ENCODE peak calls at places on chromosomes 6 and 20, in eight cellular contexts. One of them, this sample, is unnamed.

GRCh38 chr6:27332692-27333641 is 20.9 kb upstream of the POM121L2 start:
- DNase-seq in iris pigment epithelial cell: peak
- DNase-seq in T follicular helper cell: peak
- DNase-seq in endothelial cell: peak
- DNase-seq in SW 1271: no peak
- DNase-seq in HuH-7: peak
- DNase-seq in MV-4-11: no peak
- DNase-seq in HAP-1: peak
- DNase-seq in this sample: no peak

GRCh38 chr6:92777146-92777740 is 642.1 kb downstream of the EPHA7 start:
- DNase-seq in iris pigment epithelial cell: peak
- DNase-seq in HAP-1: no peak
- DNase-seq in SW 1271: no peak
- DNase-seq in HuH-7: peak
- DNase-seq in T follicular helper cell: no peak
- DNase-seq in endothelial cell: no peak
- DNase-seq in MV-4-11: peak
- DNase-seq in this sample: no peak

GRCh38 chr6:143164565-143165105 is 103.9 kb downstream of the AIG1 start:
- DNase-seq in endothelial cell: no peak
- DNase-seq in T follicular helper cell: no peak
- DNase-seq in SW 1271: no peak
- DNase-seq in HuH-7: no peak
- DNase-seq in iris pigment epithelial cell: peak
- DNase-seq in HAP-1: no peak
- DNase-seq in MV-4-11: peak
- DNase-seq in this sample: no peak

GRCh38 chr6:84596488-84596887 is 167.9 kb downstream of the TBX18 start:
- DNase-seq in iris pigment epithelial cell: no peak
- DNase-seq in SW 1271: no peak
- DNase-seq in HuH-7: no peak
- DNase-seq in HAP-1: no peak
- DNase-seq in endothelial cell: no peak
- DNase-seq in T follicular helper cell: no peak
- DNase-seq in MV-4-11: no peak
- DNase-seq in this sample: no peak

GRCh38 chr20:49482621-49483017 is at the start of gene KCNB1:
- DNase-seq in iris pigment epithelial cell: peak
- DNase-seq in SW 1271: no peak
- DNase-seq in HuH-7: peak
- DNase-seq in HAP-1: peak
- DNase-seq in MV-4-11: no peak
- DNase-seq in T follicular helper cell: peak
- DNase-seq in endothelial cell: peak
- DNase-seq in this sample: peak

GRCh38 chr20:24782801-24783630 is 166.1 kb upstream of the CST7 start:
- DNase-seq in HuH-7: peak
- DNase-seq in HAP-1: no peak
- DNase-seq in endothelial cell: peak
- DNase-seq in SW 1271: no peak
- DNase-seq in MV-4-11: no peak
- DNase-seq in iris pigment epithelial cell: no peak
- DNase-seq in T follicular helper cell: no peak
- DNase-seq in this sample: no peak

GRCh38 chr6:13554929-13555333 is 19.5 kb upstream of the SIRT5 start:
- DNase-seq in endothelial cell: peak
- DNase-seq in T follicular helper cell: no peak
- DNase-seq in MV-4-11: no peak
- DNase-seq in HAP-1: no peak
- DNase-seq in SW 1271: no peak
- DNase-seq in HuH-7: no peak
- DNase-seq in iris pigment epithelial cell: no peak
- DNase-seq in this sample: no peak

GRCh38 chr20:59010995-59011873 is 4.2 kb upstream of the CTSZ start:
- DNase-seq in endothelial cell: peak
- DNase-seq in SW 1271: no peak
- DNase-seq in HAP-1: peak
- DNase-seq in T follicular helper cell: no peak
- DNase-seq in iris pigment epithelial cell: peak
- DNase-seq in MV-4-11: peak
- DNase-seq in HuH-7: no peak
- DNase-seq in this sample: peak

GRCh38 chr6:33857301-33858052 is 53.7 kb upstream of the MLN start:
- DNase-seq in HuH-7: no peak
- DNase-seq in T follicular helper cell: no peak
- DNase-seq in MV-4-11: no peak
- DNase-seq in SW 1271: no peak
- DNase-seq in endothelial cell: no peak
- DNase-seq in HAP-1: no peak
- DNase-seq in iris pigment epithelial cell: no peak
- DNase-seq in this sample: no peak

GRCh38 chr6:45305546-45305945 is 22.6 kb upstream of the RUNX2 start:
- DNase-seq in SW 1271: no peak
- DNase-seq in endothelial cell: no peak
- DNase-seq in HuH-7: no peak
- DNase-seq in T follicular helper cell: no peak
- DNase-seq in MV-4-11: no peak
- DNase-seq in iris pigment epithelial cell: peak
- DNase-seq in HAP-1: no peak
- DNase-seq in this sample: no peak

GRCh38 chr20:49909499-49910339 is 5.6 kb downstream of the SPATA2 start:
- DNase-seq in iris pigment epithelial cell: no peak
- DNase-seq in HuH-7: peak
- DNase-seq in SW 1271: no peak
- DNase-seq in MV-4-11: no peak
- DNase-seq in T follicular helper cell: no peak
- DNase-seq in HAP-1: peak
- DNase-seq in endothelial cell: peak
- DNase-seq in this sample: peak

GRCh38 chr6:14382381-14383236 is 265.0 kb downstream of the CD83 start:
- DNase-seq in T follicular helper cell: no peak
- DNase-seq in endothelial cell: no peak
- DNase-seq in HuH-7: no peak
- DNase-seq in SW 1271: no peak
- DNase-seq in iris pigment epithelial cell: no peak
- DNase-seq in HAP-1: no peak
- DNase-seq in MV-4-11: no peak
- DNase-seq in this sample: no peak

GRCh38 chr6:169106176-169106575 is 147.5 kb downstream of the THBS2 start:
- DNase-seq in MV-4-11: no peak
- DNase-seq in endothelial cell: no peak
- DNase-seq in iris pigment epithelial cell: peak
- DNase-seq in HAP-1: no peak
- DNase-seq in HuH-7: no peak
- DNase-seq in SW 1271: no peak
- DNase-seq in T follicular helper cell: no peak
- DNase-seq in this sample: no peak

GRCh38 chr6:160388922-160389321 is 40.7 kb downstream of the SLC22A3 start:
- DNase-seq in MV-4-11: no peak
- DNase-seq in endothelial cell: no peak
- DNase-seq in iris pigment epithelial cell: peak
- DNase-seq in HuH-7: no peak
- DNase-seq in HAP-1: no peak
- DNase-seq in T follicular helper cell: no peak
- DNase-seq in SW 1271: no peak
- DNase-seq in this sample: no peak

GRCh38 chr6:3131695-3132094 is 13.2 kb downstream of the BPHL start:
- DNase-seq in iris pigment epithelial cell: no peak
- DNase-seq in endothelial cell: no peak
- DNase-seq in HuH-7: no peak
- DNase-seq in MV-4-11: no peak
- DNase-seq in HAP-1: no peak
- DNase-seq in SW 1271: no peak
- DNase-seq in T follicular helper cell: no peak
- DNase-seq in this sample: no peak

GRCh38 chr20:4894409-4894808 is 106.9 kb downstream of the SLC23A2 start:
- DNase-seq in iris pigment epithelial cell: no peak
- DNase-seq in MV-4-11: no peak
- DNase-seq in SW 1271: no peak
- DNase-seq in T follicular helper cell: no peak
- DNase-seq in HuH-7: no peak
- DNase-seq in endothelial cell: no peak
- DNase-seq in HAP-1: no peak
- DNase-seq in this sample: no peak

GRCh38 chr20:21246143-21246542 is 57.0 kb upstream of the XRN2 start:
- DNase-seq in HuH-7: no peak
- DNase-seq in endothelial cell: no peak
- DNase-seq in iris pigment epithelial cell: no peak
- DNase-seq in MV-4-11: no peak
- DNase-seq in HAP-1: no peak
- DNase-seq in T follicular helper cell: no peak
- DNase-seq in SW 1271: no peak
- DNase-seq in this sample: no peak

GRCh38 chr6:155415953-155416352 is 39.7 kb downstream of the NOX3 start:
- DNase-seq in SW 1271: no peak
- DNase-seq in iris pigment epithelial cell: no peak
- DNase-seq in T follicular helper cell: no peak
- DNase-seq in endothelial cell: no peak
- DNase-seq in HuH-7: no peak
- DNase-seq in MV-4-11: no peak
- DNase-seq in HAP-1: no peak
- DNase-seq in this sample: no peak

GRCh38 chr6:125363360-125364121 is 61.8 kb upstream of the HDDC2 start:
- DNase-seq in SW 1271: no peak
- DNase-seq in iris pigment epithelial cell: peak
- DNase-seq in MV-4-11: no peak
- DNase-seq in HAP-1: peak
- DNase-seq in HuH-7: peak
- DNase-seq in endothelial cell: peak
- DNase-seq in T follicular helper cell: no peak
- DNase-seq in this sample: peak

GRCh38 chr6:140427842-140428241 is 1053.4 kb upstream of the CITED2 start:
- DNase-seq in endothelial cell: no peak
- DNase-seq in MV-4-11: no peak
- DNase-seq in SW 1271: no peak
- DNase-seq in HAP-1: no peak
- DNase-seq in HuH-7: no peak
- DNase-seq in iris pigment epithelial cell: no peak
- DNase-seq in T follicular helper cell: no peak
- DNase-seq in this sample: no peak

GRCh38 chr6:29926081-29926794 is 16.1 kb upstream of the HLA-A start:
- DNase-seq in endothelial cell: peak
- DNase-seq in iris pigment epithelial cell: peak
- DNase-seq in MV-4-11: no peak
- DNase-seq in HuH-7: no peak
- DNase-seq in SW 1271: no peak
- DNase-seq in T follicular helper cell: no peak
- DNase-seq in HAP-1: no peak
- DNase-seq in this sample: no peak

GRCh38 chr6:4913705-4914411 is 90.0 kb downstream of the RPP40 start:
- DNase-seq in HAP-1: no peak
- DNase-seq in SW 1271: no peak
- DNase-seq in T follicular helper cell: no peak
- DNase-seq in endothelial cell: no peak
- DNase-seq in iris pigment epithelial cell: no peak
- DNase-seq in HuH-7: no peak
- DNase-seq in MV-4-11: no peak
- DNase-seq in this sample: no peak

GRCh38 chr20:3084986-3085360 is 449 bp upstream of the AVP start:
- DNase-seq in HAP-1: no peak
- DNase-seq in HuH-7: no peak
- DNase-seq in iris pigment epithelial cell: no peak
- DNase-seq in T follicular helper cell: no peak
- DNase-seq in endothelial cell: no peak
- DNase-seq in MV-4-11: no peak
- DNase-seq in SW 1271: no peak
- DNase-seq in this sample: no peak

GRCh38 chr6:162099685-162100084 is 627.9 kb downstream of the PRKN start:
- DNase-seq in HuH-7: no peak
- DNase-seq in iris pigment epithelial cell: peak
- DNase-seq in SW 1271: no peak
- DNase-seq in MV-4-11: peak
- DNase-seq in T follicular helper cell: no peak
- DNase-seq in HAP-1: no peak
- DNase-seq in endothelial cell: no peak
- DNase-seq in this sample: peak

GRCh38 chr20:31515775-31516107 is 1.5 kb downstream of the HM13 start:
- DNase-seq in HAP-1: peak
- DNase-seq in HuH-7: no peak
- DNase-seq in SW 1271: no peak
- DNase-seq in MV-4-11: peak
- DNase-seq in iris pigment epithelial cell: no peak
- DNase-seq in endothelial cell: no peak
- DNase-seq in T follicular helper cell: no peak
- DNase-seq in this sample: no peak

GRCh38 chr6:168122011-168122410 is 43.0 kb upstream of the FRMD1 start:
- DNase-seq in SW 1271: no peak
- DNase-seq in HAP-1: no peak
- DNase-seq in T follicular helper cell: no peak
- DNase-seq in iris pigment epithelial cell: no peak
- DNase-seq in MV-4-11: no peak
- DNase-seq in endothelial cell: no peak
- DNase-seq in HuH-7: no peak
- DNase-seq in this sample: peak

GRCh38 chr6:121791396-121792315 is 356.2 kb downstream of the GJA1 start:
- DNase-seq in HAP-1: no peak
- DNase-seq in T follicular helper cell: no peak
- DNase-seq in SW 1271: no peak
- DNase-seq in iris pigment epithelial cell: no peak
- DNase-seq in HuH-7: no peak
- DNase-seq in MV-4-11: no peak
- DNase-seq in endothelial cell: no peak
- DNase-seq in this sample: no peak

GRCh38 chr20:43911066-43911465 is 3.6 kb upstream of the TOX2 start:
- DNase-seq in MV-4-11: peak
- DNase-seq in SW 1271: no peak
- DNase-seq in HuH-7: no peak
- DNase-seq in endothelial cell: no peak
- DNase-seq in T follicular helper cell: no peak
- DNase-seq in iris pigment epithelial cell: peak
- DNase-seq in HAP-1: no peak
- DNase-seq in this sample: no peak

GRCh38 chr6:23349521-23350147 is 776.4 kb upstream of the NRSN1 start:
- DNase-seq in endothelial cell: no peak
- DNase-seq in MV-4-11: no peak
- DNase-seq in HuH-7: no peak
- DNase-seq in SW 1271: no peak
- DNase-seq in T follicular helper cell: no peak
- DNase-seq in HAP-1: no peak
- DNase-seq in iris pigment epithelial cell: peak
- DNase-seq in this sample: no peak

GRCh38 chr6:28996844-28997502 is 8.1 kb downstream of the ZNF311 start:
- DNase-seq in HAP-1: no peak
- DNase-seq in MV-4-11: no peak
- DNase-seq in endothelial cell: no peak
- DNase-seq in T follicular helper cell: no peak
- DNase-seq in iris pigment epithelial cell: no peak
- DNase-seq in SW 1271: no peak
- DNase-seq in HuH-7: no peak
- DNase-seq in this sample: no peak

GRCh38 chr6:56582246-56582645 is 60.4 kb downstream of the DST start:
- DNase-seq in endothelial cell: no peak
- DNase-seq in HAP-1: no peak
- DNase-seq in MV-4-11: peak
- DNase-seq in T follicular helper cell: no peak
- DNase-seq in HuH-7: no peak
- DNase-seq in SW 1271: no peak
- DNase-seq in iris pigment epithelial cell: no peak
- DNase-seq in this sample: no peak

GRCh38 chr6:23245559-23245958 is 676.2 kb downstream of the HDGFL1 start:
- DNase-seq in HAP-1: no peak
- DNase-seq in SW 1271: no peak
- DNase-seq in T follicular helper cell: no peak
- DNase-seq in HuH-7: no peak
- DNase-seq in iris pigment epithelial cell: peak
- DNase-seq in MV-4-11: no peak
- DNase-seq in endothelial cell: no peak
- DNase-seq in this sample: no peak

GRCh38 chr20:37956099-37956498 is 53.2 kb downstream of the VSTM2L start:
- DNase-seq in HAP-1: no peak
- DNase-seq in iris pigment epithelial cell: peak
- DNase-seq in SW 1271: no peak
- DNase-seq in HuH-7: no peak
- DNase-seq in MV-4-11: no peak
- DNase-seq in T follicular helper cell: no peak
- DNase-seq in endothelial cell: no peak
- DNase-seq in this sample: no peak

GRCh38 chr20:10681466-10681865 is 7.7 kb upstream of the JAG1 start:
- DNase-seq in endothelial cell: no peak
- DNase-seq in iris pigment epithelial cell: no peak
- DNase-seq in MV-4-11: no peak
- DNase-seq in HAP-1: no peak
- DNase-seq in HuH-7: no peak
- DNase-seq in SW 1271: no peak
- DNase-seq in T follicular helper cell: no peak
- DNase-seq in this sample: no peak

This sample was measured in adrenal gland.